ENCODE peak calls at places on chromosomes 11 and 22, in five cellular contexts. U is activated CD8-positive, alpha-beta T cell treated with anti-CD3 and anti-CD28 coated beads for 36 hours; M is progenitor cell of endocrine pancreas; V is choroid plexus epithelial cell; B is heart left ventricle. T is an unnamed sample.

GRCh38 chr11:47923667-47924066 is 56.7 kb upstream of the PTPRJ start:
- DNase-seq in U (no peak), M (no peak), V (peak; percentile 46), B (peak; percentile 55), T (no peak)

GRCh38 chr11:78961186-78961782 is 386.6 kb upstream of the NARS2 start:
- DNase-seq in U (no peak), M (no peak), V (peak; percentile 59), B (no peak), T (no peak)

GRCh38 chr11:46366661-46367161 is 14.8 kb upstream of the MDK start:
- DNase-seq in U (no peak), M (no peak), V (no peak), B (no peak), T (no peak)

GRCh38 chr11:38345286-38345685 is 1747.2 kb upstream of the RAG2 start:
- DNase-seq in U (no peak), M (no peak), V (peak; percentile 72), B (no peak), T (no peak)

GRCh38 chr22:28773461-28773867 is 969 bp downstream of the CCDC117 start:
- DNase-seq in U (no peak), M (no peak), V (peak; percentile 45), B (no peak), T (peak; percentile 48)

GRCh38 chr11:29293825-29294224 is 723.0 kb downstream of the KCNA4 start:
- DNase-seq in U (no peak), M (no peak), V (peak; percentile 93), B (no peak), T (peak; percentile 39)

GRCh38 chr22:35318346-35319215 is 18.9 kb downstream of the TOM1 start:
- DNase-seq in U (no peak), M (no peak), V (no peak), B (no peak), T (no peak)

GRCh38 chr11:69311767-69312385 is 17.9 kb downstream of the MYEOV start:
- DNase-seq in U (peak; percentile 50), M (no peak), V (no peak), B (no peak), T (no peak)

GRCh38 chr11:88231894-88232482 is 56.7 kb upstream of the RAB38 start:
- DNase-seq in U (peak; percentile 23), M (no peak), V (peak; percentile 70), B (no peak), T (peak; percentile 65)

GRCh38 chr22:45976351-45977002 is 485 bp downstream of the WNT7B start:
- DNase-seq in U (no peak), M (no peak), V (no peak), B (no peak), T (no peak)

GRCh38 chr11:79198203-79198897 is 242.5 kb downstream of the TENM4 start:
- DNase-seq in U (no peak), M (no peak), V (no peak), B (no peak), T (no peak)

GRCh38 chr22:30044369-30044768 is 35.9 kb upstream of the HORMAD2 start:
- DNase-seq in U (no peak), M (no peak), V (peak; percentile 96), B (no peak), T (peak; percentile 83)

GRCh38 chr11:85826096-85826855 is 15.3 kb upstream of the SYTL2 start:
- DNase-seq in U (peak; percentile 39), M (no peak), V (peak; percentile 55), B (peak; percentile 33), T (peak; percentile 25)

GRCh38 chr11:77602385-77603105 is 12.8 kb downstream of the AQP11 start:
- DNase-seq in U (no peak), M (no peak), V (peak; percentile 78), B (no peak), T (peak; percentile 76)

GRCh38 chr22:41201146-41201545 is 4.0 kb upstream of the L3MBTL2 start:
- DNase-seq in U (no peak), M (no peak), V (no peak), B (no peak), T (no peak)

GRCh38 chr22:41203118-41203517 is 2.0 kb upstream of the L3MBTL2 start:
- DNase-seq in U (no peak), M (no peak), V (no peak), B (no peak), T (no peak)

GRCh38 chr22:41193829-41194228 is 11.3 kb upstream of the L3MBTL2 start:
- DNase-seq in U (no peak), M (no peak), V (no peak), B (no peak), T (no peak)

GRCh38 chr22:41197046-41197807 is 7.9 kb upstream of the L3MBTL2 start:
- DNase-seq in U (peak; percentile 79), M (peak; percentile 70), V (peak; percentile 30), B (peak; percentile 84), T (peak; percentile 84)

DNA sequence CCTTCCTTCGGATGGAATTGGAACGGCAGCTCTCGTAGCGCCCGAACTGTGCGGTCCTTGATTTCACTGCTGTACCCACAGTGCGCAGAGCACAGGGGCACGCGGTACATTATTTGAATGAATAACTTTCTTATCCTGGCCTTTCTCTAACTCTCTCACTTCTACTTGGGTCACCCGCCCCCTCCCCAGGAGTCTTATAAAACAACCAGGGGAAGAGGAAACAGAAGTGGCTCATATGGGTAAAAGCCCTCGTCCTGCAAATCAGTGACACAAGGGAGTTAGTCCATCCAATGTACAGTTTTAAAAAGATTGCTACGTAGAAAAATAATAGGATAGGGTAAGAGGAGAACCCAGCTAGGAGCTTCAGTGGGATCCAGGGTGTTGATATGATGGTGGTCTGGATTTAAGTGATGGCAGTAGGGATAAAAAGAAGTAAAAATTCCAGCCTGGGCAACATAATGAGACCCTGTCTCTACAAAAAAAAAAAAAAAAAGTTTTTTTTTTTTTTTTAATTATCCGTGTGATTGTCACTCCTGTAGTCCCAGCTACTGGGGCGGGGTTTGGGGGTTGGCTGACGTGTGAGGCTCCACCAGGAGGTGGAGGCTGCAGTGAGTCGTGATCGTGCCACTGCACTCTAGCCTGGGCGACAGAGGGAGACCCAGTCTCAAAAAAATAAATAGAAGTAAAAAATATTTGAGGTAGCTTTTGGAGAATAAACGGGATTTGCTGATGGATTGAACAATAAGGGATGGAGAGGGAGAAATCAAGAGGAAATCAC is 7.1 kb upstream of the L3MBTL2 start:
- DNase-seq in U (peak; percentile 78), M (no peak), V (no peak), B (peak; percentile 56), T (peak; percentile 66)
- TF ChIP-seq CTCF in U (no peak), M (no peak), V (peak; percentile 15), B (peak; percentile 25), T (no peak)

GRCh38 chr11:271316-271715 is 6.9 kb upstream of the NLRP6 start:
- DNase-seq in U (no peak), M (no peak), V (no peak), B (no peak), T (no peak)

GRCh38 chr11:272931-273198 is 5.3 kb upstream of the NLRP6 start:
- DNase-seq in U (no peak), M (no peak), V (no peak), B (no peak), T (no peak)

GRCh38 chr11:270451-271208 is 7.6 kb upstream of the NLRP6 start:
- DNase-seq in U (no peak), M (no peak), V (no peak), B (peak; percentile 24), T (no peak)

GRCh38 chr11:269146-269890 is 8.9 kb upstream of the NLRP6 start:
- DNase-seq in U (peak; percentile 72), M (no peak), V (peak; percentile 26), B (no peak), T (no peak)

DNA sequence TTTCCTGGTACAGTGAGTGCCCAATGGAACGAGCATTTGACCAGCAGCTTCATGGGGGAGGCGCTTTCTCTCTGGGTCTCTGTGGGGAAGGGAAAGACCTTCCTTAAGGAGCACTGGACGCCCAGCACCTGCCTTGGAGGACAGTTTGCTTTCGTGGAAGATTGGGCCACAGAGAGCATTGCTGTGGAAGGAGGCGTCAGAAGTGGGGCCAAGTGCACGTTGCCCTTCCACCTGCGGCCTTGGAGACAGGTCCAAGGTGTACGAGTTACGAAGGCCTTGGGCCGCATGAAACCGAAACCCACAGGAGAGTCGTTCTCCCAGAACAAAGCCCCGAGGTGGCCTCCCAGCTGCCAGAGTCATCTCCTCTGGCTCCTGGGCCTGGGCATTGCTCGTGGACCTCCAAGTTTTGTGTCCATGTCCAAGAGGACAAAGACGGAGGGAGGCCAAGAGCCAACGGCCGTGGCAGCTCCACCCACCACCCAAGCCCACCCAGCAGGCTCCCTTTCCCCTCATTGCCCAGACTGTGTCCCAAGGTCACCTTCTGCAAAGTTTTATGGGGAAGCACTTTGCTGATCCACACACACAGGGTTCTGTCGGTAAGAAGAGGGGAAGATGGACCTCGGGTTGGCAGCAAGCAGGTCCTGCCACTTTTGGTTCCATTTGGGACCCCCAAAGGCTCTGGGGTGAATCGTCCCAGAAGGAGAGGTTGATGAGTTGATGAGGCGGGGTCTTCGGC is 5.8 kb upstream of the NLRP6 start:
- DNase-seq in U (no peak), M (no peak), V (no peak), B (no peak), T (no peak)
- TF ChIP-seq CTCF in U (no peak), M (no peak), V (no peak), B (no peak), T (no peak)

GRCh38 chr22:47448231-47449035 is 686.0 kb downstream of the TBC1D22A start:
- DNase-seq in U (no peak), M (no peak), V (no peak), B (no peak), T (no peak)

GRCh38 chr22:47450876-47451475 is 688.5 kb downstream of the TBC1D22A start:
- DNase-seq in U (no peak), M (no peak), V (no peak), B (no peak), T (no peak)

GRCh38 chr22:47453049-47453448 is 690.6 kb downstream of the TBC1D22A start:
- DNase-seq in U (no peak), M (no peak), V (no peak), B (no peak), T (no peak)

GRCh38 chr22:47449508-47450270 is 687.2 kb downstream of the TBC1D22A start:
- DNase-seq in U (no peak), M (no peak), V (no peak), B (no peak), T (no peak)

GRCh38 chr22:47452184-47452583 is 689.7 kb downstream of the TBC1D22A start:
- DNase-seq in U (peak; percentile 14), M (no peak), V (no peak), B (no peak), T (no peak)
- TF ChIP-seq CTCF in U (peak; percentile 62), M (no peak), V (no peak), B (no peak), T (no peak)

GRCh38 chr11:116376054-116376453 is 396.7 kb downstream of the BUD13 start:
- DNase-seq in U (no peak), M (no peak), V (no peak), B (no peak), T (no peak)

GRCh38 chr11:116374085-116374484 is 398.7 kb downstream of the BUD13 start:
- DNase-seq in U (no peak), M (no peak), V (no peak), B (no peak), T (no peak)

GRCh38 chr11:116376547-116376946 is 396.2 kb downstream of the BUD13 start:
- DNase-seq in U (no peak), M (no peak), V (no peak), B (no peak), T (no peak)

GRCh38 chr11:116373545-116373944 is 399.2 kb downstream of the BUD13 start:
- DNase-seq in U (no peak), M (no peak), V (no peak), B (no peak), T (no peak)

DNA sequence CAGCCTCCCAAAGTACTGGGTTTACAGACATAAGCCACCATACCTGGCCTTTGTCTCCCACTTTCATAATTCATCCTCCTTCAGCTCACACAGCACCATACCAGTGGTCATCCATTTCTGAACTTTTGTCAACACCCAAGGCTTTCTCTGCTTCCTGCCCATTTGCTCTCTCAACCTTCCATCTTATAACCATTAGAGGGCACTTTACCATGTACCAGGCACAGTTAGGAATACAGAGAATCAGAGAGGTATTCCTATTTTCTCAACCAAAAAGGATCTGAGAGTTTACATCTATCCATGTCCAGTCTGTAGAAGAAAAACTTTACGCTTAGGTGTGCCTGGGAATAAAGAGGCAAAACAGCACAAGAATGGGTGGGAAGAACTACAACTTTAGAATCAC is 397.6 kb downstream of the BUD13 start:
- DNase-seq in U (no peak), M (no peak), V (no peak), B (no peak), T (no peak)
- TF ChIP-seq CTCF in U (no peak), M (no peak), V (no peak), B (no peak), T (no peak)

T was measured in foreskin fibroblast.